ENCODE peak calls at places on chromosomes 2 and 18, in nine cellular contexts. L is A549, I is HCT116, Z is WTC11, G is K562, X is NB4, E is SK-N-SH, D is H1, Y is HepG2. B is an unnamed sample.

GRCh38 chr2:67399144-67399543 is 2.0 kb downstream of the ETAA1 start:
- DNase-seq in L (peak), I (no peak), Z (no peak), G (no peak), X (no peak), E (no peak), D (no peak), Y (no peak), B (peak)

GRCh38 chr2:234335676-234336228 is 161.1 kb downstream of the ARL4C start:
- DNase-seq in L (peak), I (no peak), Z (no peak), G (no peak), X (no peak), E (peak), D (no peak), Y (no peak), B (peak)

GRCh38 chr18:28003451-28003850 is 173.5 kb downstream of the CDH2 start:
- DNase-seq in L (no peak), I (no peak), Z (no peak), G (no peak), X (no peak), E (no peak), D (no peak), Y (no peak), B (peak)

GRCh38 chr2:232523682-232524597 is 2.0 kb upstream of the CHRND start:
- DNase-seq in L (peak), I (no peak), Z (peak), G (peak), X (peak), E (peak), D (peak), Y (peak), B (peak)

GRCh38 chr2:61854435-61855177 is 746 bp upstream of the FAM161A start:
- DNase-seq in L (peak), I (peak), Z (peak), G (peak), X (peak), E (peak), D (peak), Y (peak), B (peak)

GRCh38 chr2:127429844-127430425 is 11.7 kb downstream of the PROC start:
- DNase-seq in L (no peak), I (no peak), Z (peak), G (no peak), X (no peak), E (no peak), D (peak), Y (no peak), B (no peak)

GRCh38 chr18:78889250-78889649 is 90.4 kb upstream of the SALL3 start:
- DNase-seq in L (no peak), I (no peak), Z (no peak), G (no peak), X (no peak), E (no peak), D (no peak), Y (no peak), B (no peak)

GRCh38 chr2:227612546-227613271 is 1.9 kb downstream of the SCYGR3 start:
- DNase-seq in L (no peak), I (no peak), Z (no peak), G (no peak), X (no peak), E (no peak), D (no peak), Y (no peak), B (no peak)

GRCh38 chr2:168758970-168759820 is 43.2 kb upstream of the NOSTRIN start:
- DNase-seq in L (peak), I (peak), Z (no peak), G (peak), X (peak), E (peak), D (no peak), Y (peak), B (peak)

GRCh38 chr18:9722691-9723090 is 14.6 kb downstream of the RAB31 start:
- DNase-seq in L (no peak), I (no peak), Z (peak), G (no peak), X (no peak), E (no peak), D (peak), Y (peak), B (no peak)

DNA sequence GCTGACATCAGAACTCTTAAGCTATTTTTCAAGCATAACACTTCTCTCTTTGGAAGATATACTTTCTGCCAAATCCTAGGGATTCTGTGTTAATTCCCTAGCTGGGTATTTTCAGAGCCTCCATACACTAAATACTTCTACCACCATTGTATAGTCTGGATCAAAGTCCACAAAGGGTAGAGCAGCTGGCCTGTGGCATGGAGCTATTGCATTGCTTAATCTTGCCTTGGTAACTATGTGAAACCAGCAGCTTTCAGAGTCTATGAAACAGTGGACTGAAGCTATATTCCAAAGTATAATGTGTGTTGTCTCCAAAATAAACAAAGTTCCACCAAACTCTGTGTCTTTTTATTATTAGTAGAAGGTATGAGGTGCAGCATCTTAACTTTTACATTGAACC is 296.9 kb upstream of the CDH19 start:
- DNase-seq in L (no peak), I (no peak), Z (no peak), G (no peak), X (no peak), E (no peak), D (no peak), Y (peak), B (no peak)
- TF ChIP-seq MAX in L (no peak), I (no peak), Z (no peak), G (no peak), X (no peak), E (no peak), D (no peak), Y (no peak), B (no peak)

GRCh38 chr2:37892436-37893114 is 32.5 kb upstream of the RMDN2 start:
- DNase-seq in L (no peak), I (no peak), Z (no peak), G (no peak), X (peak), E (no peak), D (no peak), Y (no peak), B (peak)
- TF ChIP-seq MAX in L (no peak), I (no peak), Z (no peak), G (no peak), X (no peak), E (no peak), D (no peak), Y (no peak), B (no peak)

GRCh38 chr2:85750509-85751299 is 3.1 kb upstream of the ATOH8 start:
- DNase-seq in L (peak), I (peak), Z (peak), G (peak), X (peak), E (peak), D (peak), Y (peak), B (peak)
- TF ChIP-seq MAX in L (no peak), I (no peak), Z (peak), G (no peak), X (peak), E (no peak), D (no peak), Y (no peak), B (no peak)

GRCh38 chr2:58502931-58503330 is 261.8 kb upstream of the FANCL start:
- DNase-seq in L (no peak), I (no peak), Z (no peak), G (no peak), X (no peak), E (no peak), D (no peak), Y (no peak), B (no peak)

GRCh38 chr2:58503909-58504308 is 262.8 kb upstream of the FANCL start:
- DNase-seq in L (no peak), I (no peak), Z (no peak), G (no peak), X (no peak), E (no peak), D (no peak), Y (no peak), B (no peak)

GRCh38 chr2:58497189-58497588 is 256.1 kb upstream of the FANCL start:
- DNase-seq in L (no peak), I (no peak), Z (no peak), G (no peak), X (no peak), E (no peak), D (no peak), Y (no peak), B (no peak)

DNA sequence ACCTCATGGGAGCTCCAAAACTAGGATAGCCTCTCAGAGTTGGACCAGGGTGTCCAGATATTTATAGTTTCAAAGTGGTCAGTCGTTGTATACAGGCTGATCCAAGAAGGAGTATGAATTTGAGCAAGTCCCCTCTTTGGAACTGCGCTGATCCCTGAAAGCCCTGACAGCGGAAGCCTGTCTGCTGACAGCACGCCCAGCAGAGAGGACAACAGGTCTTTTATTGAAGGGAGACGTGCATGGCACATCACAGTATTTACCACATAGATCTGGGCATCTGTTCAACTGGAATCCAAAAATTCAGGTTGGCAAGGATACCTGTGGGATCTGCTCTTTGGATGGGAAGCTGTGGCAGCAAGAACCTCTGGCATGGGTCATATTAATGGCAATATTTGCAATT is 260.2 kb upstream of the FANCL start:
- DNase-seq in L (no peak), I (no peak), Z (no peak), G (no peak), X (no peak), E (no peak), D (no peak), Y (no peak), B (no peak)
- TF ChIP-seq MAX in L (no peak), I (no peak), Z (no peak), G (no peak), X (no peak), E (no peak), D (no peak), Y (no peak), B (no peak)

DNA sequence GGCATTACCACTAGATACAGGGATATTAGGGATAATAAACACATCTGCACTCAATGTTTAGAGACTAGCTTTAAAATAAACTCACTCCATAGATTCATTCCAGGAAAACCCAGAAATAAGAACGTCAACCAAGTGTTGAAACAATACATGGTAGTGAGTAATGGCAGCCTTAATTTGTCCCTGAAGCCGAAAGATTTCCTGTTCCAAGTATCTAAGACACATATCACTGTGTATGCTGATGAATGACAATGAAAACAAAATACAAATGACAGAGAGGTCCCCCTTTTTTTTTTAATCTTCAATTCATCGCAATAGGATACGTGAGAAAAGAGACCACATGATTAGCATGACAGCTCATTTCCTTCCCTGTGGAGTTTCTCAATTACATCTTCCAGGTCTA is 160.4 kb upstream of the STK17B start:
- DNase-seq in L (no peak), I (no peak), Z (no peak), G (no peak), X (no peak), E (no peak), D (no peak), Y (no peak), B (peak)
- TF ChIP-seq MAX in L (no peak), I (no peak), Z (no peak), G (no peak), X (no peak), E (no peak), D (no peak), Y (no peak), B (no peak)